ENCODE peak calls at places on chromosomes 16 and 17, in nine cellular contexts. U is cardiac fibroblast, N is left lung, X is lower leg skin, F is GM06990, O is Caco-2, A is AG09309, L is AG10803, M is cardiac muscle cell. H is an unnamed sample.

GRCh38 chr17:29616300-29617048 is 6.2 kb downstream of the CORO6 start:
- DNase-seq in U (no peak), N (peak; percentile 63), X (peak; percentile 86), F (no peak), O (no peak), A (no peak), L (no peak), M (no peak), H (no peak)

GRCh38 chr16:84518804-84519341 is 14.4 kb upstream of the MEAK7 start:
- DNase-seq in U (no peak), N (no peak), X (no peak), F (no peak), O (peak; percentile 55), A (no peak), L (no peak), M (no peak), H (no peak)

GRCh38 chr17:42058018-42058417 is 7.6 kb upstream of the C17orf113 start:
- DNase-seq in U (no peak), N (no peak), X (no peak), F (no peak), O (no peak), A (no peak), L (no peak), M (no peak), H (no peak)

GRCh38 chr17:37465058-37465616 is 24.6 kb upstream of the DUSP14 start:
- DNase-seq in U (peak; percentile 79), N (no peak), X (no peak), F (no peak), O (no peak), A (no peak), L (peak; percentile 53), M (peak; percentile 76), H (peak; percentile 79)

GRCh38 chr17:83180996-83181481 is 101.6 kb downstream of the METRNL start:
- DNase-seq in U (no peak), N (no peak), X (peak; percentile 80), F (no peak), O (peak; percentile 28), A (no peak), L (no peak), M (no peak), H (no peak)

GRCh38 chr17:8836821-8837426 is 30.6 kb downstream of the PIK3R6 start:
- DNase-seq in U (no peak), N (no peak), X (peak; percentile 75), F (no peak), O (no peak), A (no peak), L (no peak), M (peak; percentile 39), H (no peak)

GRCh38 chr17:74180336-74180735 is 23.1 kb upstream of the RPL38 start:
- DNase-seq in U (no peak), N (no peak), X (no peak), F (no peak), O (no peak), A (no peak), L (no peak), M (no peak), H (no peak)

GRCh38 chr17:50346313-50347086 is 574 bp downstream of the XYLT2 start:
- DNase-seq in U (no peak), N (peak; percentile 87), X (peak; percentile 90), F (no peak), O (peak; percentile 83), A (no peak), L (peak; percentile 16), M (peak; percentile 19), H (no peak)

GRCh38 chr16:84924339-84925091 is 86.8 kb downstream of the ZDHHC7 start:
- DNase-seq in U (peak; percentile 50), N (no peak), X (no peak), F (no peak), O (peak; percentile 58), A (no peak), L (no peak), M (peak; percentile 43), H (peak; percentile 42)

GRCh38 chr16:8899709-8900317 is 17.7 kb downstream of the LITAFD start:
- DNase-seq in U (no peak), N (no peak), X (peak; percentile 43), F (no peak), O (no peak), A (no peak), L (no peak), M (no peak), H (no peak)

GRCh38 chr17:9918804-9919352 is 13.8 kb upstream of the RCVRN start:
- DNase-seq in U (no peak), N (no peak), X (no peak), F (no peak), O (no peak), A (no peak), L (no peak), M (no peak), H (no peak)

GRCh38 chr17:40059729-40060475 is 2.9 kb upstream of the THRA start:
- DNase-seq in U (no peak), N (no peak), X (no peak), F (no peak), O (no peak), A (no peak), L (no peak), M (no peak), H (no peak)

GRCh38 chr17:64345691-64346376 is 44.8 kb downstream of the PECAM1 start:
- DNase-seq in U (peak; percentile 31), N (peak; percentile 72), X (no peak), F (no peak), O (no peak), A (no peak), L (no peak), M (no peak), H (no peak)

GRCh38 chr17:77330602-77331081 is 189.9 kb downstream of the SEC14L1 start:
- DNase-seq in U (no peak), N (peak; percentile 61), X (peak; percentile 86), F (no peak), O (no peak), A (no peak), L (no peak), M (no peak), H (no peak)

GRCh38 chr17:72735602-72736001 is 356.9 kb downstream of the SLC39A11 start:
- DNase-seq in U (no peak), N (no peak), X (no peak), F (no peak), O (peak; percentile 25), A (no peak), L (no peak), M (no peak), H (no peak)

GRCh38 chr17:5468075-5468473 is 708 bp downstream of the DHX33 start:
- DNase-seq in U (no peak), N (no peak), X (no peak), F (no peak), O (no peak), A (no peak), L (no peak), M (no peak), H (peak; percentile 0)

GRCh38 chr17:5464717-5465507 is 3.9 kb downstream of the DHX33 start:
- DNase-seq in U (no peak), N (no peak), X (no peak), F (no peak), O (no peak), A (no peak), L (no peak), M (no peak), H (no peak)

GRCh38 chr17:5466295-5466694 is 2.5 kb downstream of the DHX33 start:
- DNase-seq in U (no peak), N (no peak), X (no peak), F (no peak), O (no peak), A (no peak), L (no peak), M (no peak), H (no peak)

GRCh38 chr17:5472511-5472910 is 3.7 kb upstream of the DHX33 start:
- DNase-seq in U (no peak), N (no peak), X (no peak), F (no peak), O (no peak), A (no peak), L (no peak), M (peak; percentile 4), H (no peak)

GRCh38 chr17:5467416-5467815 is 1.4 kb downstream of the DHX33 start:
- DNase-seq in U (peak; percentile 2), N (no peak), X (no peak), F (no peak), O (no peak), A (no peak), L (no peak), M (peak; percentile 12), H (no peak)
- H3K4me3 ChIP-seq in U (peak overlapping the region; percentile 95), N (peak overlapping the region; percentile 99), X (no peak overlapping the region), F (peak overlapping the region; percentile 98), O (peak overlapping the region; percentile 76), A (peak overlapping the region; percentile 89), L (peak overlapping the region; percentile 82), M (peak overlapping the region; percentile 50), H (peak overlapping the region; percentile 88)

GRCh38 chr17:35700157-35700556 is 31.3 kb upstream of the RASL10B start:
- DNase-seq in U (no peak), N (no peak), X (no peak), F (no peak), O (no peak), A (no peak), L (no peak), M (no peak), H (peak; percentile 76)
- TF ChIP-seq CTCF in U (no peak), N (no peak), X (no peak), F (no peak), O (no peak), A (no peak), L (no peak), M (no peak), H (no peak)

DNA sequence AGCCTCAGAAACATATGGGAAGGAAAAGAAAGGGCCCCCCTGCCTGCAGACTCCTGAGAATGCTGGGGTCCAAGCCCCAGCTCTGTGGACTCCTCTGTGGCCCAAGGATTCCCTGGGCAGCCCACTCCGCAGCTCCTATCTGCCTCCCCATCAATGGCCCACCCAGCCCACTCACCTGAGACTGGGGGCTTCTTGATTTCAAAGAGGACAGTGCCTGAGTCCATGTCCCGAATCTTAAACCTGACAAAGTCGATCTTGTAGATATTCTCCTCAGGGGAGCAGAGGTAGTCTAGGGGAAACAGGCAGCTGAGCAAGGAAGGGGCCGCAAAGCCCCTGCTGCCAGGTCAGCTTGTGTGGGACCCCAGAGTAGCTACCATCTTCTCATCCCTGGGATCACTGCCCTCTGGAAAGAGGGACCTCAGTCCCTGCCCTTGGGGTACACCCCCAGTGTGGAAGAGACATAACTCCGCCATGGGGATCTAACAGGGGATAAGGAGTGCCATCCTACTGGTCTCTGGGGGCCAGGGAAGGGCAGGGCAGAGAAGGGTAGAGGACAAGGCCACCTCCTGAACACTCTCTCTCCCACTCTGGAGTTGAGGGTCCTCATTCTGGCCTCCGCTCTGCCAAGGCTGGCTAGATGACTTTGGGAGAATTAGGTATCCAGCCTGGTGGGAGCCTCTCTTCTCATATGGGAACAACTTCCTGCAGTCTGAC is 3.9 kb downstream of the UNC119 start:
- DNase-seq in U (no peak), N (no peak), X (no peak), F (no peak), O (no peak), A (no peak), L (no peak), M (no peak), H (no peak)
- H3K4me3 ChIP-seq in U (no peak overlapping the region), N (no peak overlapping the region), X (no peak overlapping the region), F (no peak overlapping the region), O (no peak overlapping the region), A (no peak overlapping the region), L (no peak overlapping the region), M (no peak overlapping the region), H (no peak overlapping the region)

DNA sequence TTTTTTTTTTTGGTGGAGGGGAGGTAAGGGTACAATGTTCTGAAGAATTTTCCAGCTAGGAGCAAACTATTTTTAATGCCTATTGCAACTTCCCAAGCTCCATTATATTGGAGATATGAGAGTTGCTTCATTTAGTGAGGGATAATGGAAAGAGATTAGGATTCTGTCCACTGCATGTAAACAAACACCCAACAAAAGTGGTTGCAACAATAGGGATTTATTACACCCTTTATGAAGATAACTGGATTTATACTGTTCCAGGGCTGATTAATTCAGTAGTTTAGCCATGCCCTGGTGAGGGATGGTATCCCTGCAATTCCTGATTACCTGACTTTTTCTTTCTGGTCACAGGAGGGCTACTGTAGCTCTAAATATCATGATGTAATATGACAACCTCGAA is 40.5 kb downstream of the MAP2K6 start:
- DNase-seq in U (no peak), N (no peak), X (no peak), F (no peak), O (no peak), A (no peak), L (no peak), M (no peak), H (no peak)
- TF ChIP-seq CTCF in U (no peak), N (no peak), X (no peak), F (no peak), O (no peak), A (no peak), L (no peak), M (no peak), H (no peak)